ENCODE peak calls at places on chromosomes 2 and 18, in eight cellular contexts. One of them, this sample, is unnamed.

GRCh38 chr2:149587220-149587949 is at the start of gene MMADHC:
- DNase-seq in Panc1: peak
- DNase-seq in DMS79 treated with DMSO at 0.1 percent for 48 hours: peak
- DNase-seq in foreskin fibroblast: peak
- DNase-seq in amniotic epithelial cell: peak
- DNase-seq in HS-27A: peak
- DNase-seq in fibroblast of pulmonary artery: peak
- DNase-seq in mucosa of gallbladder: peak
- DNase-seq in this sample: peak

GRCh38 chr2:3034856-3035255 is 342.8 kb downstream of the EIPR1 start:
- DNase-seq in foreskin fibroblast: no peak
- DNase-seq in fibroblast of pulmonary artery: no peak
- DNase-seq in amniotic epithelial cell: no peak
- DNase-seq in Panc1: no peak
- DNase-seq in mucosa of gallbladder: no peak
- DNase-seq in HS-27A: no peak
- DNase-seq in DMS79 treated with DMSO at 0.1 percent for 48 hours: no peak
- DNase-seq in this sample: no peak

GRCh38 chr2:28981016-28981441 is at the start of gene TOGARAM2:
- DNase-seq in foreskin fibroblast: peak
- DNase-seq in mucosa of gallbladder: peak
- DNase-seq in DMS79 treated with DMSO at 0.1 percent for 48 hours: peak
- DNase-seq in Panc1: no peak
- DNase-seq in amniotic epithelial cell: peak
- DNase-seq in HS-27A: no peak
- DNase-seq in fibroblast of pulmonary artery: peak
- DNase-seq in this sample: no peak

GRCh38 chr2:190817082-190817481 is 63.5 kb upstream of the GLS start:
- DNase-seq in HS-27A: no peak
- DNase-seq in DMS79 treated with DMSO at 0.1 percent for 48 hours: no peak
- DNase-seq in mucosa of gallbladder: no peak
- DNase-seq in fibroblast of pulmonary artery: no peak
- DNase-seq in Panc1: no peak
- DNase-seq in amniotic epithelial cell: no peak
- DNase-seq in foreskin fibroblast: no peak
- DNase-seq in this sample: no peak

GRCh38 chr2:159944874-159945273 is 117.5 kb downstream of the PLA2R1 start:
- DNase-seq in amniotic epithelial cell: peak
- DNase-seq in mucosa of gallbladder: no peak
- DNase-seq in Panc1: no peak
- DNase-seq in foreskin fibroblast: no peak
- DNase-seq in HS-27A: no peak
- DNase-seq in DMS79 treated with DMSO at 0.1 percent for 48 hours: no peak
- DNase-seq in fibroblast of pulmonary artery: no peak
- DNase-seq in this sample: no peak

GRCh38 chr2:207251573-207252192 is 85.9 kb upstream of the KLF7 start:
- DNase-seq in HS-27A: no peak
- DNase-seq in foreskin fibroblast: peak
- DNase-seq in DMS79 treated with DMSO at 0.1 percent for 48 hours: no peak
- DNase-seq in amniotic epithelial cell: no peak
- DNase-seq in Panc1: no peak
- DNase-seq in mucosa of gallbladder: no peak
- DNase-seq in fibroblast of pulmonary artery: no peak
- DNase-seq in this sample: no peak

GRCh38 chr18:8821531-8821930 is 116.2 kb downstream of the MTCL1 start:
- DNase-seq in DMS79 treated with DMSO at 0.1 percent for 48 hours: no peak
- DNase-seq in foreskin fibroblast: no peak
- DNase-seq in HS-27A: no peak
- DNase-seq in Panc1: no peak
- DNase-seq in mucosa of gallbladder: no peak
- DNase-seq in fibroblast of pulmonary artery: no peak
- DNase-seq in amniotic epithelial cell: no peak
- DNase-seq in this sample: no peak

GRCh38 chr2:224038049-224038829 is 847 bp downstream of the SERPINE2 start:
- DNase-seq in Panc1: no peak
- DNase-seq in fibroblast of pulmonary artery: peak
- DNase-seq in foreskin fibroblast: peak
- DNase-seq in DMS79 treated with DMSO at 0.1 percent for 48 hours: peak
- DNase-seq in HS-27A: no peak
- DNase-seq in mucosa of gallbladder: peak
- DNase-seq in amniotic epithelial cell: peak
- DNase-seq in this sample: no peak

GRCh38 chr18:9619990-9620389 is 5.6 kb upstream of the PPP4R1 start:
- DNase-seq in DMS79 treated with DMSO at 0.1 percent for 48 hours: no peak
- DNase-seq in Panc1: no peak
- DNase-seq in fibroblast of pulmonary artery: peak
- DNase-seq in mucosa of gallbladder: no peak
- DNase-seq in HS-27A: no peak
- DNase-seq in foreskin fibroblast: peak
- DNase-seq in amniotic epithelial cell: peak
- DNase-seq in this sample: no peak

GRCh38 chr2:174553811-174554493 is 43.7 kb downstream of the WIPF1 start:
- DNase-seq in mucosa of gallbladder: no peak
- DNase-seq in HS-27A: no peak
- DNase-seq in foreskin fibroblast: no peak
- DNase-seq in Panc1: no peak
- DNase-seq in DMS79 treated with DMSO at 0.1 percent for 48 hours: no peak
- DNase-seq in amniotic epithelial cell: no peak
- DNase-seq in fibroblast of pulmonary artery: no peak
- DNase-seq in this sample: no peak

GRCh38 chr2:28613616-28614501 is 118.0 kb downstream of the PLB1 start:
- DNase-seq in mucosa of gallbladder: peak
- DNase-seq in HS-27A: no peak
- DNase-seq in foreskin fibroblast: peak
- DNase-seq in fibroblast of pulmonary artery: peak
- DNase-seq in DMS79 treated with DMSO at 0.1 percent for 48 hours: peak
- DNase-seq in amniotic epithelial cell: peak
- DNase-seq in Panc1: no peak
- DNase-seq in this sample: no peak

GRCh38 chr2:136128905-136129304 is 11.0 kb upstream of the CXCR4 start:
- DNase-seq in mucosa of gallbladder: no peak
- DNase-seq in amniotic epithelial cell: no peak
- DNase-seq in fibroblast of pulmonary artery: no peak
- DNase-seq in Panc1: no peak
- DNase-seq in foreskin fibroblast: no peak
- DNase-seq in HS-27A: no peak
- DNase-seq in DMS79 treated with DMSO at 0.1 percent for 48 hours: no peak
- DNase-seq in this sample: no peak

GRCh38 chr2:37795938-37796337 is 124.5 kb upstream of the CDC42EP3 start:
- DNase-seq in HS-27A: peak
- DNase-seq in foreskin fibroblast: peak
- DNase-seq in Panc1: no peak
- DNase-seq in mucosa of gallbladder: no peak
- DNase-seq in amniotic epithelial cell: peak
- DNase-seq in fibroblast of pulmonary artery: no peak
- DNase-seq in DMS79 treated with DMSO at 0.1 percent for 48 hours: no peak
- DNase-seq in this sample: no peak

GRCh38 chr18:32911660-32912284 is 138.9 kb upstream of the KLHL14 start:
- DNase-seq in HS-27A: no peak
- DNase-seq in DMS79 treated with DMSO at 0.1 percent for 48 hours: no peak
- DNase-seq in fibroblast of pulmonary artery: no peak
- DNase-seq in foreskin fibroblast: peak
- DNase-seq in Panc1: peak
- DNase-seq in amniotic epithelial cell: peak
- DNase-seq in mucosa of gallbladder: no peak
- DNase-seq in this sample: peak

GRCh38 chr2:128252501-128252900 is 66.2 kb downstream of the HS6ST1 start:
- DNase-seq in amniotic epithelial cell: no peak
- DNase-seq in mucosa of gallbladder: no peak
- DNase-seq in HS-27A: no peak
- DNase-seq in foreskin fibroblast: no peak
- DNase-seq in fibroblast of pulmonary artery: no peak
- DNase-seq in Panc1: no peak
- DNase-seq in DMS79 treated with DMSO at 0.1 percent for 48 hours: no peak
- DNase-seq in this sample: no peak

GRCh38 chr18:44537521-44537920 is 143.2 kb upstream of the SETBP1 start:
- DNase-seq in fibroblast of pulmonary artery: peak
- DNase-seq in HS-27A: peak
- DNase-seq in DMS79 treated with DMSO at 0.1 percent for 48 hours: no peak
- DNase-seq in amniotic epithelial cell: peak
- DNase-seq in mucosa of gallbladder: no peak
- DNase-seq in Panc1: no peak
- DNase-seq in foreskin fibroblast: peak
- DNase-seq in this sample: peak

GRCh38 chr2:234412726-234413125 is 84.2 kb downstream of the ARL4C start:
- DNase-seq in fibroblast of pulmonary artery: peak
- DNase-seq in Panc1: no peak
- DNase-seq in DMS79 treated with DMSO at 0.1 percent for 48 hours: no peak
- DNase-seq in mucosa of gallbladder: no peak
- DNase-seq in HS-27A: no peak
- DNase-seq in amniotic epithelial cell: peak
- DNase-seq in foreskin fibroblast: peak
- DNase-seq in this sample: no peak